ENCODE peak calls at places on chromosomes 1 and 21, in nine cellular contexts. H, E, P, I, X, S, A, V and M are unnamed samples.

GRCh38 chr1:55526716-55527115 is 311.6 kb upstream of the USP24 start:
- DNase-seq in H (no peak), E (no peak), P (no peak), I (no peak), X (no peak), S (no peak), A (no peak), V (no peak), M (no peak)

GRCh38 chr1:3905266-3905952 is 5.3 kb upstream of the C1orf174 start:
- DNase-seq in H (no peak), E (no peak), P (no peak), I (no peak), X (no peak), S (no peak), A (no peak), V (no peak), M (no peak)

GRCh38 chr1:202045699-202046098 is 35.3 kb downstream of the ELF3 start:
- DNase-seq in H (no peak), E (no peak), P (no peak), I (no peak), X (no peak), S (no peak), A (no peak), V (no peak), M (no peak)

GRCh38 chr1:29805122-29805895 is 569.0 kb downstream of the PTPRU start:
- DNase-seq in H (no peak), E (no peak), P (no peak), I (no peak), X (no peak), S (no peak), A (no peak), V (no peak), M (no peak)

GRCh38 chr1:184691719-184692324 is 62.8 kb downstream of the EDEM3 start:
- DNase-seq in H (peak), E (no peak), P (no peak), I (peak), X (no peak), S (peak), A (peak), V (peak), M (peak)

GRCh38 chr1:50980505-50980904 is 10.5 kb downstream of the CDKN2C start:
- DNase-seq in H (no peak), E (no peak), P (no peak), I (no peak), X (no peak), S (no peak), A (no peak), V (no peak), M (no peak)

GRCh38 chr1:33008051-33008914 is 28.4 kb downstream of the AK2 start:
- DNase-seq in H (no peak), E (no peak), P (no peak), I (peak), X (no peak), S (peak), A (no peak), V (no peak), M (no peak)

GRCh38 chr1:2415801-2416208 is 3.4 kb upstream of the PEX10 start:
- DNase-seq in H (no peak), E (no peak), P (no peak), I (no peak), X (no peak), S (no peak), A (no peak), V (no peak), M (no peak)

GRCh38 chr1:92502247-92502646 is 15.5 kb upstream of the GFI1 start:
- DNase-seq in H (no peak), E (no peak), P (no peak), I (peak), X (no peak), S (peak), A (no peak), V (no peak), M (no peak)

GRCh38 chr21:34690041-34690792 is 21.4 kb downstream of the CLIC6 start:
- DNase-seq in H (no peak), E (no peak), P (no peak), I (no peak), X (no peak), S (no peak), A (peak), V (no peak), M (peak)

DNA sequence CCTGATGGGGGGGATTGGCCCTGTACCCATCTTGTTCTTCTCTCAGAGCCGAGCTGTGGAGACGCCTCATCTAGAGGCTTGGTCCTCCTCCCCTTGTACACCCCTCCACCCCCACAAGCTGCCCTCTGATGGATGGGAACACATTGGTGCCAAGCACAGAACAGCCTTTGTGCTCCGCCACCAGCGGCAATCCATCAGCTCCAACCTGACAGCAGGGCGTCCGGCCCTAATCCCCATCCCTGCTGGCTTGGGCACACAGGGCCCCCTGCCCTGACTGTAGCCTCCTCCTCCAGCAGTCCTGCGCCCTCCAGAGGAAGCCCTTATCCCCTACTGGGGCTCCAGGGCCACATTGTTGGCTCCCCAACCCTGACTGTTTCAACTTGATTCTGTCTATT is 3.8 kb upstream of the MYOG start:
- DNase-seq in H (no peak), E (no peak), P (no peak), I (no peak), X (no peak), S (no peak), A (no peak), V (no peak), M (no peak)
- TF ChIP-seq CTCF in H (no peak), E (no peak), P (no peak), I (no peak), X (no peak), S (no peak), A (no peak), V (no peak), M (no peak)

DNA sequence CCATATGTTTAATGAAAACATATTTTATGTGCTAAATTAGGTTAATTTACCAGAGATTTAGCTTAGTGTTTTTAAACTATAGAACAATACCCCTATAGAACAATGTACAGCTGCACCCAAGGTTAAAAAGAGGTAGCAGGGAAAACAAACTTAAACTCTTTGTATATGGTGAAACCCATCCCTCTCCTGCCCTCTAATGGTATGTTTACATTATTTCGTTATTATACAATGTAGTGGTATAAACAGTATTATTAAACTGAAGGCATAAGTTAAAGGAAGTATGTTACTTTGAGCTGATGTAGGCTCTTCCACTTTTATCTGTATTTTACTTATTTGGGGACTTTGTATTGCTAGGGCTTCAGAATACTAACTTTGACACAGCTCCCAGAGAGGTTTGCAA is 16.7 kb upstream of the ZYG11A start:
- DNase-seq in H (no peak), E (no peak), P (no peak), I (peak), X (no peak), S (peak), A (no peak), V (peak), M (no peak)
- TF ChIP-seq CTCF in H (peak), E (peak), P (no peak), I (peak), X (no peak), S (peak), A (peak), V (peak), M (peak)

GRCh38 chr21:44456207-44456914 is 1.1 kb downstream of the LRRC3 start:
- DNase-seq in H (no peak), E (no peak), P (no peak), I (no peak), X (no peak), S (no peak), A (no peak), V (no peak), M (no peak)
- TF ChIP-seq CTCF in H (no peak), E (no peak), P (no peak), I (no peak), X (no peak), S (no peak), A (no peak), V (peak), M (no peak)

GRCh38 chr1:180153032-180153431 is 1.6 kb upstream of the QSOX1 start:
- DNase-seq in H (no peak), E (no peak), P (no peak), I (no peak), X (no peak), S (no peak), A (no peak), V (no peak), M (no peak)

GRCh38 chr1:180154003-180154324 is 705 bp upstream of the QSOX1 start:
- DNase-seq in H (no peak), E (no peak), P (no peak), I (no peak), X (no peak), S (no peak), A (no peak), V (no peak), M (no peak)

GRCh38 chr1:180155202-180155682 is 573 bp downstream of the QSOX1 start:
- DNase-seq in H (no peak), E (no peak), P (no peak), I (no peak), X (no peak), S (no peak), A (no peak), V (no peak), M (no peak)

GRCh38 chr1:180156201-180156600 is 1.5 kb downstream of the QSOX1 start:
- DNase-seq in H (no peak), E (no peak), P (no peak), I (no peak), X (no peak), S (no peak), A (no peak), V (no peak), M (no peak)

DNA sequence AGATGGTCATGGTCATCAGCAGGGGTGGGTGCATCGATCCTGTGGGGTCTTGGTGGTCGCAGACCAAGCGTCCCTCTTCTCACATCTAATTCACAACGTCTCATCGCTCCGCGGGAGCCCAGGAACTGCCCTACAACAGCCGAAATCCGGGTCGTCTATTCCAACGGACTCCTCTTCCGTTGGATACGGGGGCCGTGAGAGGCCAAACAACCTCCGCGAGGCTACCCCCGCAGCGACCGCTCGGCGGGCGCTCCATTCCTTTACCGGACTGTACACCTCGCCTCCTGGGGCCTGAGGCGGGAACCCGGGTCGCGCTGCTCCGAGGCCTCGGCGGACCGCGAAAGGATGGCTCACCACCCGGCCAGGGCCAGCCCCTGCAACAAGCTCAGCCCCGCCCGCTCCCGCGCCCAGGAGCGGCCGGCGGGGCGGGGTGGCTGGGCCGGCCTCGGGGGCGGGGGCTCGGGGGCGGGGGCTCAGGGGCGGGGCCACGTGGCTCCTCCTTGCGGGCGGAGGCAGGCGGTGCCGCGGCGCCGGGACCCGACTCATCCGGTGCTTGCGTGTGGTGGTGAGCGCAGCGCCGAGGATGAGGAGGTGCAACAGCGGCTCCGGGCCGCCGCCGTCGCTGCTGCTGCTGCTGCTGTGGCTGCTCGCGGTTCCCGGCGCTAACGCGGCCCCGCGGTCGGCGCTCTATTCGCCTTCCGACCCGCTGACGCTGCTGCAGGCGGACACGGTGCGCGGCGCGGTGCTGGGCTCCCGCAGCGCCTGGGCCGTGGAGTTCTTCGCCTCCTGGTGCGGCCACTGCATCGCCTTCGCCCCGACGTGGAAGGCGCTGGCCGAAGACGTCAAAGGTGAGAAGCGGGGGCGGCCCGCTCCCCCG is at the start of gene QSOX1:
- DNase-seq in H (no peak), E (peak), P (peak), I (peak), X (peak), S (peak), A (peak), V (peak), M (no peak)
- TF ChIP-seq CTCF in H (no peak), E (no peak), P (peak), I (no peak), X (peak), S (no peak), A (no peak), V (no peak), M (no peak)

DNA sequence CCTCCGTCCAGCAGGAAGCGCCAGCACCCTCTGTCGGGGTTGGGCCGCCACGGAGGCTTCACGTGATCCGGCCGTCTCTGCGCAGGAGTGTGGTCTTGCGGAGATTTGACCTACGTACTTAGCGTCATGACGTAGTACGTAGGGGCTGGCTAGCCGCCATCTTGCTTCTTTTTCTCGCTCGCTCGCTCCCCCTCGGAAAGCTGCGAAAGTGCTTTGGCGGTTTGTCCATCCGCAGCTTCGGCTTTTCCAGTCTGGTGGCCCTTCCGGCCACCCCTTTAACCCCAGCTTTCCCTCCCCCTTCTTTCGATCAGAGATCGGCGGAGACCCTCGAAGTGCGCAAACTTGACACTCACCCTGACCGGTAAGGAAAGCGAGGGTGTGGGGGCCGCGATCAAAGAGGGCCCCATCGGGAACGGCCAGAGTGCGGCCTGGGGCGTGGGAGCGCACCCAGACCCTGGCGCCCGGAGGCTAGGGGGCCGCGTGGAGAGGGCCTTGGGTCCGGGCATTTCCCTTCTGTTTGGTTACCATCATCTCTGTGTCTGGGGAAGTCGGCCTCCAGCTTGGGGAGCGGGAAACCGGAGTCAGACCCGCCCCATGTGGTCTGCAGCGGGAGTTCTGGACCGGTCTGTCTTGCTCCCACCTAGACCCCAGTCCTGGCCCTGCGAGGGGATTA is at the start of gene PRRC2C:
- DNase-seq in H (peak), E (peak), P (peak), I (peak), X (peak), S (peak), A (peak), V (peak), M (peak)
- TF ChIP-seq CTCF in H (peak), E (peak), P (no peak), I (peak), X (peak), S (peak), A (peak), V (peak), M (peak)

DNA sequence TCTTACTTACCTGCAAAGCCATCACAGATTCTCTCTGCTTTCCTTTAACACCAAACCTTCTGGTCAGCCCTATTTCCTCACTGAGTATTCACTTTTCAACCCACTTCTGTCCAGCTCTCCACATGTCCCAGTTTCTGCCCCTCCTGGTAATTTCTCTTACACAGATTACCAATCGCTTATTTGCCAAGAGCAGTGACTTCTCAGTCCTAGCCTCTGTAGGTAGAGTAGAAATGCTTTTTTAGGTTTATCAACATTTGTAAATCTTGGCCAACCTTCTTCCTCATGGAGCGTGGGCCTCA is 33.6 kb upstream of the LRRC8C start:
- DNase-seq in H (no peak), E (no peak), P (no peak), I (no peak), X (no peak), S (no peak), A (no peak), V (no peak), M (no peak)
- TF ChIP-seq CTCF in H (no peak), E (no peak), P (peak), I (no peak), X (peak), S (no peak), A (no peak), V (peak), M (no peak)

DNA sequence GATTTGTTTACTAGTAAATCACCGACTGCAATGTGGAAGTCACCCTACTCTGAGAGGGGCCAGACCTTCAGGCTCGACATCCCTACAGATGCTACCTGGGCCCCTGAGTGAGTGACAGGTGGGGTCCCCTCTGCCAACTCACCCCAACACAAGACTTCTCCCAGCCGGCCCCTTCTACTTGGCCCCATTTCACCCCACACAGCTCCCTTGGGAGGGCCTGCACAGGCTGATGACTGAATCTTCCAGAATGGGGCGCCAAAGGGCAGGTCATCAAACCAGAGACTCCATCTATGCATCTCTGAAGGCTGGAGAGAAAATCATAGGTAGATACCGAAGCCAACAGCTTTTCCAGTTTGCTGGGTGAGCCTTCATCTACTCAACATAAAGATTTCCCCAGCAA is 9.4 kb upstream of the S100A8 start:
- DNase-seq in H (no peak), E (no peak), P (no peak), I (no peak), X (no peak), S (peak), A (no peak), V (no peak), M (no peak)
- TF ChIP-seq CTCF in H (peak), E (no peak), P (no peak), I (no peak), X (no peak), S (peak), A (no peak), V (no peak), M (no peak)

DNA sequence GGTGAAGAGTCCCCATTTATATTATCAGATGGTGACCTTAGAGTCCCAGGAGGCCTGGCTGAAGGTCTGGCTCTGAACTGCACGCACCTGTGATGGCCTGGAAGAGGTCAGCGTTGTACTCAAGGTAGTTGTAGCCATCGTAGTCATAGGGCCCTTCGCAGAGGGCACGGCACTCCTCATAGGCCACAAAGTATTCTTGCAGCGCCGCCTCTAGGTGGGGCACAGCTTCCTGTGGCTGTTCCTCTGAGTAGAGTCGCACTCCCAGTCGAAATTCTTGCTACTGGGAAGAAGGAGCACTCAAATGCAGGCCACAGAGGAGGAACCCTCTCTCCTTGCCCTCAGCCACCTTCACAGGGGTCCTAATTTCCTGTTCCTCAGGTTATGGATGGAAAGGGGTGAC is 7.7 kb downstream of the P3H1 start:
- DNase-seq in H (no peak), E (no peak), P (no peak), I (no peak), X (no peak), S (no peak), A (no peak), V (no peak), M (no peak)
- TF ChIP-seq CTCF in H (no peak), E (no peak), P (no peak), I (peak), X (no peak), S (no peak), A (peak), V (no peak), M (no peak)

GRCh38 chr1:167629681-167630567 is at the start of gene RCSD1:
- DNase-seq in H (no peak), E (peak), P (no peak), I (no peak), X (peak), S (peak), A (no peak), V (peak), M (no peak)

GRCh38 chr1:167628754-167629515 is 1.1 kb upstream of the RCSD1 start:
- DNase-seq in H (no peak), E (no peak), P (no peak), I (no peak), X (no peak), S (no peak), A (no peak), V (no peak), M (no peak)

GRCh38 chr1:167631386-167631941 is 1.4 kb downstream of the RCSD1 start:
- DNase-seq in H (no peak), E (no peak), P (no peak), I (no peak), X (no peak), S (no peak), A (no peak), V (no peak), M (no peak)

GRCh38 chr1:167631987-167632680 is 2.1 kb downstream of the RCSD1 start:
- DNase-seq in H (no peak), E (peak), P (no peak), I (no peak), X (no peak), S (peak), A (no peak), V (no peak), M (no peak)

DNA sequence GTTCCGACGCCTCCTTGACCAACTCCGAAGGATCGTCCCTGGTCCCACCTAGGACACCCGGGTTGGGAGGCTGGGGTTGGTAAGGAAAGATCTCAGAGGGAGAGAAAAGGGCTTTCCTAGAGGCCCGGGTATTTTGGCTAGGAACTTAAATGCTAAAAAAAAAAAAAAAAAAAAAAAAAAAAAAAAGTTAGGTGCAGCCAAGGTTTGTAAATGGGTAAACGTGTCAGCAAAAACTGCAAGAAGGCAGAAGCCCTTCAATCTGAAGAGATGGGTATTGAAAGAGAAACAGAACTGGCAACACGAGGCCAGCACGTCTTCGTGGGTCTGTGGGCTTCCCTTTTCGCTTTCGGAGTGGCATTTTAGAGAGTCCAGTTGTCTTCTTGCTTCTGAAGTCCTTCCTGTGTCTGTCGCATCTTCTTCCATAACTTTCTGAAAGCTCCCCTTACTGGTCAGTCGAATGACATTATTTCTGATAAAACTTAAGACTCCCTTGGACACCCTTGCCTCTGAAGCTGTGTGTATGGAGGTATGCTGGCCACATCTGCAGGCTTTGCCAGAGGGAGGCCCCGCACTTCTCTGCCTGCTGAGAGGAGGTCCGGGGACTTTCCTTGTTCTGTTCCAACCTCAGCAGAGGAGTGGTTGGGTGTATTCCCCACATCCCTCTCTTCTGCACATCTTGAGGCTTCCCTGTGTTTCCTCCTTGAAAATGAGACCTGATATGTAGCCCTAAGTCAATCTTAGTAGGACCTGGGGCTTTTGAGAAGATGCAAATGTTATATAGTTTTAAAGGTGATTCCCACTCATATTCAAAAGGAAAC is 745 bp downstream of the RCSD1 start:
- DNase-seq in H (no peak), E (peak), P (no peak), I (peak), X (no peak), S (no peak), A (no peak), V (no peak), M (no peak)
- TF ChIP-seq CTCF in H (no peak), E (no peak), P (no peak), I (no peak), X (no peak), S (no peak), A (no peak), V (no peak), M (no peak)